ENCODE peak calls at places on chromosomes 6 and 20, in seven cellular contexts. K, R, A, V, C, Z and I are unnamed samples.

GRCh38 chr6:158501638-158502592 is 58.0 kb upstream of the TMEM181 start:
- DNase-seq in C (no peak), Z (no peak), V (no peak), A (no peak), K (no peak), R (no peak), I (no peak)

GRCh38 chr6:39927159-39927558 is 7.1 kb downstream of the MOCS1 start:
- DNase-seq in C (peak; percentile 62), R (no peak), V (no peak), A (no peak), Z (no peak), K (peak; percentile 18), I (peak; percentile 26)

GRCh38 chr6:106347219-106347618 is 13.3 kb upstream of the CRYBG1 start:
- DNase-seq in K (no peak), V (no peak), R (no peak), C (no peak), A (no peak), Z (no peak), I (no peak)

GRCh38 chr6:155448823-155449789 is 6.5 kb downstream of the NOX3 start:
- DNase-seq in C (no peak), K (no peak), A (no peak), V (no peak), Z (no peak), R (no peak), I (no peak)

GRCh38 chr20:39516964-39517363 is 554.8 kb downstream of the DHX35 start:
- DNase-seq in R (no peak), Z (no peak), V (no peak), A (no peak), C (no peak), K (no peak), I (no peak)

GRCh38 chr6:41818271-41819054 is 31.0 kb downstream of the TOMM6 start:
- DNase-seq in Z (no peak), K (no peak), R (no peak), A (no peak), V (no peak), C (no peak), I (no peak)

GRCh38 chr6:144103026-144103563 is 7.7 kb upstream of the SF3B5 start:
- DNase-seq in A (no peak), K (no peak), Z (no peak), V (no peak), C (no peak), R (no peak), I (no peak)

GRCh38 chr6:130973521-130974277 is 89.3 kb downstream of the EPB41L2 start:
- DNase-seq in K (no peak), R (no peak), V (no peak), A (no peak), Z (no peak), C (peak; percentile 10), I (no peak)

GRCh38 chr6:36128073-36128472 is 2.2 kb upstream of the MAPK13 start:
- DNase-seq in V (no peak), R (no peak), Z (no peak), A (no peak), K (no peak), C (no peak), I (no peak)

GRCh38 chr6:75524322-75524972 is 30.8 kb upstream of the FILIP1 start:
- DNase-seq in A (peak; percentile 61), Z (no peak), V (no peak), R (no peak), K (peak; percentile 62), C (peak; percentile 97), I (peak; percentile 92)

GRCh38 chr6:147618457-147618856 is 110.0 kb downstream of the SAMD5 start:
- DNase-seq in K (no peak), A (no peak), V (no peak), C (no peak), R (no peak), Z (no peak), I (no peak)

GRCh38 chr6:65745614-65746013 is 38.6 kb upstream of the EYS start:
- DNase-seq in R (no peak), C (no peak), K (no peak), Z (no peak), V (no peak), A (no peak), I (no peak)

GRCh38 chr6:85191656-85192055 is 258.2 kb upstream of the NT5E start:
- DNase-seq in V (no peak), Z (no peak), C (peak; percentile 8), R (no peak), A (no peak), K (peak; percentile 37), I (no peak)

GRCh38 chr6:83265384-83265783 is 72.2 kb downstream of the RWDD2A start:
- DNase-seq in C (peak; percentile 53), K (peak; percentile 3), R (no peak), A (no peak), V (no peak), Z (no peak), I (peak; percentile 52)

GRCh38 chr20:61310954-61311353 is 58.9 kb downstream of the CDH4 start:
- DNase-seq in K (no peak), C (no peak), Z (no peak), A (no peak), V (no peak), R (no peak), I (no peak)

GRCh38 chr20:3646067-3646440 is 17.1 kb downstream of the GFRA4 start:
- DNase-seq in V (no peak), C (no peak), K (no peak), Z (no peak), A (no peak), R (no peak), I (no peak)

GRCh38 chr6:31170600-31170881 is at the start of gene POU5F1:
- DNase-seq in Z (no peak), R (no peak), K (no peak), A (no peak), V (no peak), C (no peak), I (no peak)

GRCh38 chr6:6942826-6943225 is 164.9 kb upstream of the RREB1 start:
- DNase-seq in R (peak; percentile 66), Z (no peak), V (no peak), C (peak; percentile 38), A (no peak), K (peak; percentile 82), I (peak; percentile 31)

GRCh38 chr6:14922706-14923105 is 323.2 kb upstream of the JARID2 start:
- DNase-seq in Z (no peak), V (no peak), K (no peak), R (no peak), A (no peak), C (no peak), I (no peak)